ENCODE peak calls at places on chromosomes 7 and 10, in nine cellular contexts. P is right cardiac atrium, F is uterus, S is A549, V is GM23248, G is prostate gland, Q is cardiac muscle cell, H is left ventricle myocardium inferior, W is IMR-90. I is an unnamed sample.

GRCh38 chr10:91103384-91104184 is 116.9 kb upstream of the PCGF5 start:
- DNase-seq in P (no peak), F (no peak), S (no peak), V (no peak), G (no peak), Q (no peak), H (no peak), W (no peak), I (no peak)

GRCh38 chr7:32586291-32587221 is 91.3 kb downstream of the AVL9 start:
- DNase-seq in P (peak; percentile 78), F (peak; percentile 28), S (peak; percentile 89), V (peak; percentile 88), G (no peak), Q (no peak), H (peak; percentile 54), W (peak; percentile 96), I (no peak)

GRCh38 chr10:31745612-31746376 is 182.8 kb downstream of the ARHGAP12 start:
- DNase-seq in P (no peak), F (no peak), S (peak; percentile 41), V (peak; percentile 98), G (no peak), Q (no peak), H (no peak), W (peak; percentile 97), I (no peak)

GRCh38 chr7:46486264-46487206 is 565.5 kb upstream of the IGFBP3 start:
- DNase-seq in P (peak; percentile 66), F (peak; percentile 89), S (peak; percentile 40), V (peak; percentile 96), G (no peak), Q (no peak), H (peak; percentile 50), W (peak; percentile 88), I (no peak)

GRCh38 chr10:3761916-3762708 is 22.9 kb downstream of the KLF6 start:
- DNase-seq in P (no peak), F (no peak), S (peak; percentile 21), V (no peak), G (no peak), Q (no peak), H (no peak), W (peak; percentile 35), I (no peak)

GRCh38 chr7:18352339-18353255 is 143.0 kb upstream of the HDAC9 start:
- DNase-seq in P (no peak), F (peak; percentile 54), S (peak; percentile 52), V (peak; percentile 83), G (peak; percentile 42), Q (peak; percentile 66), H (no peak), W (peak; percentile 81), I (no peak)

GRCh38 chr7:97973206-97973658 is 16.8 kb downstream of the OCM2 start:
- DNase-seq in P (no peak), F (no peak), S (peak; percentile 29), V (no peak), G (no peak), Q (peak; percentile 76), H (no peak), W (no peak), I (peak; percentile 37)

GRCh38 chr10:103153302-103153759 is 39.7 kb downstream of the NT5C2 start:
- DNase-seq in P (peak; percentile 65), F (peak; percentile 40), S (peak; percentile 38), V (peak; percentile 44), G (no peak), Q (peak; percentile 12), H (no peak), W (peak; percentile 36), I (no peak)

GRCh38 chr7:56537952-56538351 is 421.7 kb upstream of the NUPR2 start:
- DNase-seq in P (peak; percentile 70), F (no peak), S (no peak), V (no peak), G (no peak), Q (no peak), H (peak; percentile 40), W (no peak), I (no peak)

GRCh38 chr7:69732203-69732602 is 133.9 kb downstream of the AUTS2 start:
- DNase-seq in P (no peak), F (no peak), S (peak; percentile 63), V (no peak), G (no peak), Q (no peak), H (no peak), W (no peak), I (no peak)

GRCh38 chr7:34776748-34777358 is 118.8 kb downstream of the NPSR1 start:
- DNase-seq in P (no peak), F (no peak), S (no peak), V (no peak), G (no peak), Q (no peak), H (no peak), W (no peak), I (no peak)

GRCh38 chr10:93999401-93999851 is 5.7 kb downstream of the PLCE1 start:
- DNase-seq in P (peak; percentile 89), F (peak; percentile 74), S (no peak), V (peak; percentile 83), G (peak; percentile 41), Q (peak; percentile 50), H (peak; percentile 52), W (peak; percentile 63), I (no peak)

GRCh38 chr10:71998840-71999194 is 34.6 kb downstream of the CHST3 start:
- DNase-seq in P (peak; percentile 83), F (peak; percentile 74), S (peak; percentile 60), V (peak; percentile 87), G (no peak), Q (no peak), H (peak; percentile 66), W (peak; percentile 75), I (no peak)

GRCh38 chr7:125370502-125370901 is 440.9 kb upstream of the POT1 start:
- DNase-seq in P (no peak), F (no peak), S (no peak), V (no peak), G (no peak), Q (no peak), H (no peak), W (no peak), I (no peak)

GRCh38 chr7:77765906-77766800 is 32.1 kb downstream of the TMEM60 start:
- DNase-seq in P (no peak), F (no peak), S (no peak), V (no peak), G (no peak), Q (no peak), H (no peak), W (peak; percentile 54), I (no peak)

GRCh38 chr7:93551063-93551895 is 23.2 kb downstream of the CALCR start:
- DNase-seq in P (no peak), F (no peak), S (peak; percentile 63), V (peak; percentile 78), G (no peak), Q (peak; percentile 67), H (no peak), W (peak; percentile 56), I (no peak)

GRCh38 chr7:76315372-76315771 is 12.9 kb downstream of the HSPB1 start:
- DNase-seq in P (peak; percentile 41), F (no peak), S (no peak), V (no peak), G (no peak), Q (no peak), H (no peak), W (no peak), I (no peak)

GRCh38 chr7:76314042-76314721 is 11.7 kb downstream of the HSPB1 start:
- DNase-seq in P (peak; percentile 99), F (peak; percentile 97), S (peak; percentile 95), V (peak; percentile 93), G (peak; percentile 95), Q (peak; percentile 95), H (peak; percentile 97), W (peak; percentile 89), I (peak; percentile 94)

GRCh38 chr7:76310102-76310957 is 7.9 kb downstream of the HSPB1 start:
- DNase-seq in P (peak; percentile 47), F (peak; percentile 25), S (no peak), V (no peak), G (peak; percentile 67), Q (no peak), H (no peak), W (no peak), I (no peak)
- H3K4me3 ChIP-seq in P (no peak overlapping the region), F (no peak overlapping the region), S (no peak overlapping the region), V (no peak overlapping the region), G (no peak overlapping the region), Q (no peak overlapping the region), H (no peak overlapping the region), W (no peak overlapping the region), I (no peak overlapping the region)

DNA sequence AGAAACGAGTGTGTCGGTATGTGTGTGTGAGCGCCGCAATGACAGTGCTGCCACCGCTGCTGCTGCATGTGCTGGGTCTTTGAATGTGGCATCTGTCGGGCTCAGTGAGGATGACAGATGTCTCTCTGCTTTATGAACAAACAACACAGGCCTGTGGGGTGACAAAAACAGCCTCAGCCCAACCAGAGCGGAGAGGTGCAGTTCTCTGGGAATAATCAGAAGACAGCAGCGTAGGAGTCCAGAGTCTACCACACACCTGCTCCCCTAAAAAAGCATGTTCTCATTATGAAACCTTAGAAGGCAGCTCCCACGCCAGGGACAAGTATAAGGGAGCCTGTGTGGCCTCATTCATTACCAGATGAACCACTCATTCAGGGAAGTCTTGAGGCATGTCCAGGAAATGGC is 278.3 kb downstream of the KCNMA1 start:
- DNase-seq in P (no peak), F (no peak), S (no peak), V (no peak), G (no peak), Q (no peak), H (no peak), W (no peak), I (no peak)
- H3K27ac ChIP-seq in P (no peak overlapping the region), F (peak overlapping the region; percentile 63), S (peak overlapping the region; percentile 87), V (no peak overlapping the region), G (no peak overlapping the region), Q (no peak overlapping the region), H (no peak overlapping the region), W (no peak overlapping the region), I (no peak overlapping the region)

GRCh38 chr7:143040209-143040710 is 11.9 kb upstream of the OR6V1 start:
- DNase-seq in P (no peak), F (no peak), S (no peak), V (no peak), G (no peak), Q (no peak), H (no peak), W (no peak), I (no peak)

GRCh38 chr7:143042821-143043271 is 9.3 kb upstream of the OR6V1 start:
- DNase-seq in P (no peak), F (no peak), S (no peak), V (peak; percentile 24), G (no peak), Q (peak; percentile 10), H (no peak), W (no peak), I (no peak)

GRCh38 chr7:143042159-143042820 is 9.9 kb upstream of the OR6V1 start:
- DNase-seq in P (no peak), F (no peak), S (no peak), V (peak; percentile 15), G (no peak), Q (no peak), H (no peak), W (no peak), I (no peak)

GRCh38 chr7:143043391-143043790 is 8.8 kb upstream of the OR6V1 start:
- DNase-seq in P (no peak), F (no peak), S (no peak), V (peak; percentile 24), G (no peak), Q (no peak), H (no peak), W (no peak), I (no peak)

GRCh38 chr7:143041346-143041745 is 10.8 kb upstream of the OR6V1 start:
- DNase-seq in P (no peak), F (no peak), S (no peak), V (peak; percentile 24), G (no peak), Q (no peak), H (no peak), W (no peak), I (no peak)
- H3K4me3 ChIP-seq in P (no peak overlapping the region), F (no peak overlapping the region), S (no peak overlapping the region), V (no peak overlapping the region), G (no peak overlapping the region), Q (no peak overlapping the region), H (no peak overlapping the region), W (no peak overlapping the region), I (no peak overlapping the region)

GRCh38 chr7:1928555-1929348 is 258.7 kb downstream of the ELFN1 start:
- DNase-seq in P (peak; percentile 21), F (no peak), S (no peak), V (no peak), G (peak; percentile 60), Q (no peak), H (no peak), W (no peak), I (no peak)
- H3K27ac ChIP-seq in P (no peak overlapping the region), F (no peak overlapping the region), S (no peak overlapping the region), V (no peak overlapping the region), G (no peak overlapping the region), Q (no peak overlapping the region), H (no peak overlapping the region), W (no peak overlapping the region), I (no peak overlapping the region)